ENCODE peak calls at places on chromosomes 11 and 22, in four cellular contexts. P is GM04504; K is choroid plexus epithelial cell; Q is effector CD8-positive, alpha-beta T cell. E is an unnamed sample.

GRCh38 chr22:48884292-48884691 is 943.4 kb downstream of the BRD1 start:
- DNase-seq in P (no peak), K (no peak), Q (no peak), E (no peak)

GRCh38 chr11:19367051-19367709 is 126.4 kb upstream of the E2F8 start:
- DNase-seq in P (peak), K (peak), Q (no peak), E (peak)

GRCh38 chr22:21622624-21623401 is 7.0 kb downstream of the YDJC start:
- DNase-seq in P (no peak), K (no peak), Q (no peak), E (no peak)

GRCh38 chr11:20077973-20078372 is 82.3 kb downstream of the DBX1 start:
- DNase-seq in P (no peak), K (no peak), Q (no peak), E (no peak)

GRCh38 chr11:119340335-119341221 is at the start of gene C1QTNF5:
- DNase-seq in P (no peak), K (peak), Q (no peak), E (no peak)

GRCh38 chr11:108593214-108593909 is at the start of gene EXPH5:
- DNase-seq in P (peak), K (peak), Q (peak), E (no peak)

GRCh38 chr11:639324-639977 is 2.4 kb downstream of the DRD4 start:
- DNase-seq in P (no peak), K (peak), Q (no peak), E (no peak)

GRCh38 chr11:35088676-35089075 is 50.3 kb upstream of the CD44 start:
- DNase-seq in P (no peak), K (peak), Q (no peak), E (no peak)

GRCh38 chr11:35214792-35215193 is 75.8 kb downstream of the CD44 start:
- DNase-seq in P (peak), K (peak), Q (no peak), E (peak)